ENCODE peak calls at places on chromosomes 5 and 9, in four cellular contexts. One of them, this sample, is unnamed.

GRCh38 chr5:6401410-6401809 is 23.1 kb upstream of the MED10 start:
- DNase-seq in GM12878: no peak
- DNase-seq in SK-N-SH: no peak
- DNase-seq in HepG2: no peak
- DNase-seq in this sample: no peak

GRCh38 chr9:88183798-88184495 is 45.7 kb upstream of the SPATA31C2 start:
- DNase-seq in GM12878: no peak
- DNase-seq in SK-N-SH: no peak
- DNase-seq in HepG2: no peak
- DNase-seq in this sample: no peak

GRCh38 chr9:35611230-35611797 is 6.3 kb downstream of the TESK1 start:
- DNase-seq in GM12878: no peak
- DNase-seq in SK-N-SH: peak
- DNase-seq in HepG2: peak
- DNase-seq in this sample: peak

GRCh38 chr9:13387668-13388124 is 108.2 kb upstream of the MPDZ start:
- DNase-seq in GM12878: no peak
- DNase-seq in SK-N-SH: no peak
- DNase-seq in HepG2: no peak
- DNase-seq in this sample: no peak

GRCh38 chr9:136538599-136539426 is 7.0 kb downstream of the NOTCH1 start:
- DNase-seq in GM12878: no peak
- DNase-seq in SK-N-SH: no peak
- DNase-seq in HepG2: no peak
- DNase-seq in this sample: no peak

GRCh38 chr5:95631991-95632675 is 12.2 kb downstream of the GPR150 start:
- DNase-seq in GM12878: no peak
- DNase-seq in SK-N-SH: no peak
- DNase-seq in HepG2: peak
- DNase-seq in this sample: peak

GRCh38 chr9:136052991-136053756 is 41.9 kb downstream of the NACC2 start:
- DNase-seq in GM12878: no peak
- DNase-seq in SK-N-SH: peak
- DNase-seq in HepG2: peak
- DNase-seq in this sample: no peak

GRCh38 chr5:73783823-73784222 is 157.8 kb downstream of the ARHGEF28 start:
- DNase-seq in GM12878: no peak
- DNase-seq in SK-N-SH: no peak
- DNase-seq in HepG2: peak
- DNase-seq in this sample: no peak

GRCh38 chr9:120937127-120937526 is 10.5 kb upstream of the TRAF1 start:
- DNase-seq in GM12878: no peak
- DNase-seq in SK-N-SH: no peak
- DNase-seq in HepG2: no peak
- DNase-seq in this sample: no peak

GRCh38 chr5:33816791-33817190 is 75.0 kb downstream of the ADAMTS12 start:
- DNase-seq in GM12878: no peak
- DNase-seq in SK-N-SH: no peak
- DNase-seq in HepG2: no peak
- DNase-seq in this sample: no peak

GRCh38 chr5:124527220-124527991 is 219.0 kb downstream of the ZNF608 start:
- DNase-seq in GM12878: no peak
- DNase-seq in SK-N-SH: no peak
- DNase-seq in HepG2: peak
- DNase-seq in this sample: no peak

GRCh38 chr9:38119570-38119969 is 50.5 kb upstream of the SHB start:
- DNase-seq in GM12878: no peak
- DNase-seq in SK-N-SH: no peak
- DNase-seq in HepG2: no peak
- DNase-seq in this sample: peak

GRCh38 chr5:150075233-150075632 is 11.1 kb downstream of the CSF1R start:
- DNase-seq in GM12878: no peak
- DNase-seq in SK-N-SH: peak
- DNase-seq in HepG2: no peak
- DNase-seq in this sample: no peak

GRCh38 chr5:16934123-16934522 is 2.0 kb downstream of the MYO10 start:
- DNase-seq in GM12878: no peak
- DNase-seq in SK-N-SH: peak
- DNase-seq in HepG2: peak
- DNase-seq in this sample: peak

GRCh38 chr9:123033864-123034598 is 564 bp downstream of the GPR21 start:
- DNase-seq in GM12878: no peak
- DNase-seq in SK-N-SH: no peak
- DNase-seq in HepG2: no peak
- DNase-seq in this sample: no peak

GRCh38 chr9:82124090-82124489 is 135.5 kb downstream of the SPATA31D1 start:
- DNase-seq in GM12878: no peak
- DNase-seq in SK-N-SH: no peak
- DNase-seq in HepG2: no peak
- DNase-seq in this sample: no peak

GRCh38 chr5:67748165-67748690 is 467.3 kb upstream of the PIK3R1 start:
- DNase-seq in GM12878: no peak
- DNase-seq in SK-N-SH: no peak
- DNase-seq in HepG2: peak
- DNase-seq in this sample: no peak

GRCh38 chr9:89755835-89756234 is 151.0 kb downstream of the GADD45G start:
- DNase-seq in GM12878: no peak
- DNase-seq in SK-N-SH: no peak
- DNase-seq in HepG2: no peak
- DNase-seq in this sample: no peak

DNA sequence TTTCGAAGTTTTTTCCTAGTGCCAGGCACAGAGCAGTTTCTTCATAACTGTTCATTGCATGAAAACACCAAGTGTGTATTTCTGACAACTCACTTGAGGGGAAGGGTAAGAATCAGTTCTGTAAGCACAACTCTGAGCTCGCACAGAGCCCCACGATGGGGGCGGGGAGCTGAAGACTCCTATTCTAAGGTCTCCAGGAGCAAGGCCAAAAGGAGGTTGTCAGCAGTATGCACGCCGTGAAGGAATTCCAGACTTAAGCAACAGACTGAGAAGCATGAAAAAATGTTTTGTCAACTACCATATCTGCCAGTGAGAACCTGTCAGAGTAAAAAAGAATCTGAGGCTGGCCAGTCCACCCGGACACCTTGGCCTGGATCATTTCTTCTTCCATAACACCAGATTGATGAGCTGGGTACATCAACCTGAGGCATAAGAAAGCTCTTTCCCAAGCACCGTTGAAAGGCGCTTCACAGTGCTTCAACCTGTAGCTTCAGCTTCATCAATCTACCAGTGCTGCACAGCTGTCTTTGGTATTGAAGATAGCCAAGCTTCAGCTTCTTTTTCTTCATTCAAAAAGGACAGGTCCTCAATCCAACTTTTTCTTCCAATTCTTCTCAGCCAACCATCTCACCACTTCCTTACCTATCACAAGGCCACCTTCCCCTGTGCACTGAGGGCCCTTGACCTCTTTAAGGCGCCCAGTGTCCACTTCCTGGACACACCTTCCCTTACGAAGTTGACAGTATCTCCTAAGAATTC is 1.1 kb upstream of the CTNNAL1 start:
- DNase-seq in GM12878: no peak
- DNase-seq in SK-N-SH: no peak
- DNase-seq in HepG2: no peak
- DNase-seq in this sample: no peak
- TF ChIP-seq PBX3 in GM12878: no peak
- TF ChIP-seq PBX3 in SK-N-SH: no peak
- TF ChIP-seq PBX3 in HepG2: no peak
- TF ChIP-seq PBX3 in this sample: no peak

GRCh38 chr9:115642285-115642684 is 511.3 kb upstream of the PAPPA start:
- DNase-seq in GM12878: no peak
- DNase-seq in SK-N-SH: no peak
- DNase-seq in HepG2: no peak
- DNase-seq in this sample: no peak

GRCh38 chr9:115636596-115636995 is 517.0 kb upstream of the PAPPA start:
- DNase-seq in GM12878: no peak
- DNase-seq in SK-N-SH: no peak
- DNase-seq in HepG2: no peak
- DNase-seq in this sample: no peak

GRCh38 chr9:115643948-115644727 is 509.5 kb upstream of the PAPPA start:
- DNase-seq in GM12878: no peak
- DNase-seq in SK-N-SH: no peak
- DNase-seq in HepG2: no peak
- DNase-seq in this sample: no peak

GRCh38 chr9:115637661-115638060 is 515.9 kb upstream of the PAPPA start:
- DNase-seq in GM12878: no peak
- DNase-seq in SK-N-SH: no peak
- DNase-seq in HepG2: no peak
- DNase-seq in this sample: no peak

DNA sequence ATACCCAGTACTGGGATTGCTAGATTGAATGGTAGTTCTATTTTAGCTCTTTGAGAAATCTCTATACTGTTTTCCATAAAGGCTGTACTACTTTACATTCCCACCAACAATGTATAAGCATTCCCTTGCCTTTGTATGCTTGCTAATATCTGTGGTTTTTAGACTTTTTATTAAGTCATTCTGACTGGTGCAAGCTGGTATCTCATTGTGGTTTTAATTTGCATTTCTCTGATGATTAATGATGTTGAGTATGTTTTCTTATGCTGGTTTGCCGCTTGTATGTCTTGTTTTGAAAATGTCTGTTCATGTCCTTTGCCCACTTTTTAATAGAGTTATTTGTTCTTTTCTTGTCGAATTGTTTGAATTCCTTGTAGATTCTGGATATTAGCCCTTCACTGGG is 512.7 kb upstream of the PAPPA start:
- DNase-seq in GM12878: no peak
- DNase-seq in SK-N-SH: no peak
- DNase-seq in HepG2: no peak
- DNase-seq in this sample: no peak
- TF ChIP-seq PBX3 in GM12878: no peak
- TF ChIP-seq PBX3 in SK-N-SH: peak
- TF ChIP-seq PBX3 in HepG2: no peak
- TF ChIP-seq PBX3 in this sample: no peak

DNA sequence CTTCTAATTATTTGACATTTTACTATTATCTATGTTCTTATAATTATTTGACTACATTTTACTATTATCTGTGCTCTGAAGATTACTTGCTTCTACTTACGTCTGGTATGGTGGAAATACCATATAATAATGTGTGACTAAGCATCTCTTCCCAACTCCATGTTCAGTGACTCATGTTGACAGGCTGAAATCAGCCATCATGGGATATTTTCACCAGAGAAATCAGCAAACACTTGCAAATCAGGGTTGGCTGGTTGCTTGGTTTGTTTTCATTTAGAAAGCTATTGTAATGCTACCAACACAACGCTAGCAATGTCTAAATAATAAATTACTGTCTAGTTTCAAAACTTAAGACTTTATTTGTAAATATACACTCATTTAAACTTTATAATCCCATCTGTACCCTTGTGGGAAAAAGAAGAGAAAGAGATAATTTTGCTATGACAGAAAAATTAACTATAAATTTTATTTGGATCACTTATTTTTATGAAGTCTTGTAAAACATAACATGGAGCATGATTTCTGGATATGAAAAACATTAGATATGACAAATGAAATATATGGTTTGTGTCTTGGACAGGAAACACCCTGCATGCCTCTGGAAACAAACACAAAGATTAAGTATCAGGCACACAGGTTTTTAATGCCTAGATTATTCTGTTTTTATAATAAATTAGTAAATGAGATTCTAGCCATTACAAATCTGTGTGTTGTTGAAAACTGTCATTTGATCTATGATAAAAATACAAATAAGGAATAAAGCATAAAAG is 337.6 kb downstream of the BNC2 start:
- DNase-seq in GM12878: no peak
- DNase-seq in SK-N-SH: no peak
- DNase-seq in HepG2: no peak
- DNase-seq in this sample: peak
- TF ChIP-seq PBX3 in GM12878: no peak
- TF ChIP-seq PBX3 in SK-N-SH: peak
- TF ChIP-seq PBX3 in HepG2: no peak
- TF ChIP-seq PBX3 in this sample: no peak

DNA sequence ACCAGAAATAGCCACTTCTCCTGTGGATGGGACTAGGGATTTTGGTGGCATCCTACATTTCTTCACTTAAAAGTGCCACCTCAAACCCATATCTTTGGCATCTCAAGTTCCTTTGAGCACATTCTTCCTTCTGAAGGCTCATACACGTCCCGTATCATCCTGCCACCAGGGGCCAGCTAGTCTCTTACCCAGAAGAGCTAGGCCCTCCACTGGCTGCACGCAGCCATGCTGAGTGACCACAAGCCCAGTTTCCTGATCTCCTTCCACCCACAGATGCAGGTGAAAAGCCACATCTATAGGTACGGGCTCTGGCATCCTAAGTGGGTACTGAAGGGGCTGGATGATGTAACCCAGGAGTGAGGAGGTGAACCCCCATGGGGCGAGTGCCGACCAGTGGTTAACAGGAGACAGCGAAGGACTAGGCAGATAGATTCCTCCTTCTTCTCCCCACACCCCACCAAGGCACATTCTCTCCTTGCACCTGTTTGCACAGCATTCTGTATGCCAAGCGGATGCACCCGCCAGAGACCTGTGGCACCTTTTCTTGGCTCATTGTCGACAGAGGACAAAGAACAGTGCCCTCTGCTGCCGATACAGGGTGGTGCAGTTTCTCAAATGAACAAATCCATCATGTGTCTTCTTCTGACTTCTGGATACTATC is 14.4 kb upstream of the SCGB3A1 start:
- DNase-seq in GM12878: peak
- DNase-seq in SK-N-SH: peak
- DNase-seq in HepG2: peak
- DNase-seq in this sample: peak
- TF ChIP-seq PBX3 in GM12878: no peak
- TF ChIP-seq PBX3 in SK-N-SH: no peak
- TF ChIP-seq PBX3 in HepG2: no peak
- TF ChIP-seq PBX3 in this sample: no peak

GRCh38 chr5:91296691-91297143 is 86.4 kb downstream of the ARRDC3 start:
- DNase-seq in GM12878: no peak
- DNase-seq in SK-N-SH: no peak
- DNase-seq in HepG2: no peak
- DNase-seq in this sample: peak
- TF ChIP-seq PBX3 in GM12878: no peak
- TF ChIP-seq PBX3 in SK-N-SH: no peak
- TF ChIP-seq PBX3 in HepG2: no peak
- TF ChIP-seq PBX3 in this sample: no peak

DNA sequence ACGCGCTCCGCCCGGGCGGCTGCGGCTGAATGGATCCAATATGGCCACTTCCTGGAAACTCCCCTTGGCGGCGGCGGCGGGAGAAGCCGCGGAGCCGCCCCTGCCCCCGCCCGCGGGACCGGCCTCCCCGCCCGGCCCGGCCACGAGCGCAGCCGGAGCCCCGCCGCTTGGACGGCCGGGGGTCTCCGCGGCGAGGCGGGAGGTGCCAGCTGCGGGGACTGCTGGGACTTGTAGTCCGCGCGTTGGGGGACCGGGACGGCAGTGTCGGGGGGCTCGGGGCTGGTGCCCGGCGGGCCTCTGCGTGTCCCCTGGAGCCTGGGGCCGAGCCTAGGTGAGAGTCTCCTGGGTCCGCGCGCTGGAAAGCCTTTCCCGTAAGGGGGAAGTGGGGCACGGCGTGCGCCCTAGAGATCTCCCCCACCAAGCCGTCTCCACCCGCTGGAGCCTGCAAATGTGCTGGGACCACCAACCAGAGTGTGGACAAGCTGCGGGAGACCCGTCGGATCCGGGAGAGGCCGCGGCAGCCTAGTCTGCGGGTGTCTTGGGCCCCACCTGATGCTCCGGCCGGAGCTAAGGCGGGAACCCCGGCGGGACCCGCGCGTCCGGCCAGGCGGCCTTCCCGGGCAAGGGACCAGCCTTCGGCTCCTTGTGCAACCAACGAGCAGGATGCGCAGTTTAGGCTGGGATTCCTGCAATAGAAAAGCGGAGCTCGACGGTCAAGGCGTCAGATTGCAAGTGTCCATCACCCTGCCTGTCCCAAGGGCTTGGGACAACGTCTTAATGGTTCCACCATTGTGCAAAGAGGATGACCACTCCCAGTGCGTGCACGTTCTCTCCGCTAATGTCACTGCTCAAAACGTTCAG is at the start of gene SEPTIN8:
- DNase-seq in GM12878: no peak
- DNase-seq in SK-N-SH: peak
- DNase-seq in HepG2: no peak
- DNase-seq in this sample: peak
- TF ChIP-seq PBX3 in GM12878: no peak
- TF ChIP-seq PBX3 in SK-N-SH: no peak
- TF ChIP-seq PBX3 in HepG2: no peak
- TF ChIP-seq PBX3 in this sample: no peak